ENCODE peak calls at places on chromosomes 2 and 18, in eight cellular contexts. P, X, V, E, U, L, T and I are unnamed samples.

GRCh38 chr18:60984496-60984895 is 348.7 kb upstream of the CDH20 start:
- DNase-seq in U (no peak), P (no peak), X (no peak), E (no peak), L (no peak), T (peak), V (no peak), I (no peak)

GRCh38 chr2:223010641-223011040 is 41.3 kb upstream of the KCNE4 start:
- DNase-seq in X (peak), T (peak), L (no peak), U (no peak), E (no peak), V (no peak), P (no peak), I (no peak)

GRCh38 chr2:67561411-67561965 is 164.4 kb downstream of the ETAA1 start:
- DNase-seq in V (no peak), P (peak), E (no peak), L (no peak), X (peak), U (no peak), T (peak), I (no peak)

GRCh38 chr2:172282944-172283343 is 144.4 kb upstream of the ITGA6 start:
- DNase-seq in E (no peak), L (no peak), P (no peak), T (peak), V (no peak), X (peak), U (no peak), I (no peak)

GRCh38 chr2:64376926-64377325 is 77.0 kb upstream of the LGALSL start:
- DNase-seq in U (no peak), P (no peak), L (no peak), E (no peak), T (no peak), X (no peak), V (no peak), I (no peak)

GRCh38 chr2:19362652-19363473 is 4.4 kb upstream of the OSR1 start:
- DNase-seq in V (peak), X (peak), L (no peak), P (peak), T (peak), E (no peak), U (peak), I (no peak)

GRCh38 chr2:50751255-50752069 is 280.5 kb downstream of the NRXN1 start:
- DNase-seq in L (no peak), X (peak), V (no peak), P (no peak), U (no peak), E (no peak), T (no peak), I (no peak)

GRCh38 chr18:11909597-11910026 is 1.5 kb upstream of the MPPE1 start:
- DNase-seq in E (no peak), X (peak), T (peak), P (no peak), L (no peak), V (no peak), U (no peak), I (no peak)

GRCh38 chr18:13562494-13563029 is 163.8 kb downstream of the FAM210A start:
- DNase-seq in E (no peak), L (no peak), T (no peak), X (no peak), U (no peak), P (no peak), V (peak), I (no peak)

GRCh38 chr2:172539767-172540166 is 16.1 kb upstream of the PDK1 start:
- DNase-seq in U (no peak), X (no peak), V (no peak), E (no peak), L (no peak), P (no peak), T (no peak), I (no peak)

GRCh38 chr2:72144746-72145657 is 2.7 kb downstream of the CYP26B1 start:
- DNase-seq in E (no peak), U (peak), L (peak), T (no peak), P (peak), X (no peak), V (peak), I (peak)

GRCh38 chr18:44729631-44730101 is 49.0 kb downstream of the SETBP1 start:
- DNase-seq in V (no peak), X (no peak), P (no peak), L (no peak), U (no peak), T (peak), E (no peak), I (no peak)

GRCh38 chr2:65495250-65495649 is 62.9 kb upstream of the SPRED2 start:
- DNase-seq in U (no peak), X (no peak), L (no peak), V (no peak), P (no peak), E (no peak), T (no peak), I (no peak)

GRCh38 chr18:77178559-77178958 is 46.0 kb upstream of the MBP start:
- DNase-seq in L (no peak), U (no peak), P (no peak), T (peak), V (no peak), X (no peak), E (peak), I (no peak)

GRCh38 chr2:153519260-153519875 is 40.8 kb upstream of the RPRM start:
- DNase-seq in E (no peak), V (peak), L (no peak), P (peak), T (peak), U (peak), X (peak), I (peak)

GRCh38 chr18:36821681-36822080 is 7.1 kb downstream of the TPGS2 start:
- DNase-seq in L (no peak), X (no peak), U (no peak), T (no peak), E (no peak), P (no peak), V (no peak), I (no peak)

GRCh38 chr18:24726727-24727539 is 266.5 kb downstream of the HRH4 start:
- DNase-seq in U (peak), P (peak), L (peak), X (peak), V (no peak), T (peak), E (no peak), I (no peak)

GRCh38 chr2:14804912-14805311 is 172.4 kb downstream of the LRATD1 start:
- DNase-seq in U (no peak), L (no peak), P (no peak), V (no peak), X (no peak), T (no peak), E (no peak), I (no peak)

GRCh38 chr2:224650815-224651439 is 65.2 kb downstream of the CCDC195 start:
- DNase-seq in E (no peak), P (no peak), L (no peak), T (peak), X (no peak), U (no peak), V (no peak), I (no peak)

GRCh38 chr2:148546270-148546669 is 98.3 kb upstream of the EPC2 start:
- DNase-seq in T (no peak), E (no peak), X (no peak), U (no peak), L (no peak), P (no peak), V (no peak), I (no peak)

GRCh38 chr2:122168799-122169198 is 413.3 kb downstream of the TSN start:
- DNase-seq in T (no peak), U (peak), E (no peak), X (no peak), L (no peak), V (no peak), P (no peak), I (no peak)
- TF ChIP-seq CTCF in T (no peak), U (peak), E (no peak), X (no peak), L (no peak), V (no peak), P (no peak), I (no peak)

GRCh38 chr2:29459445-29460179 is 344.4 kb downstream of the CLIP4 start:
- DNase-seq in V (no peak), T (peak), E (no peak), X (no peak), P (no peak), U (no peak), L (no peak), I (no peak)
- TF ChIP-seq CTCF in V (no peak), T (no peak), E (no peak), X (no peak), P (no peak), U (no peak), L (no peak), I (no peak)

DNA sequence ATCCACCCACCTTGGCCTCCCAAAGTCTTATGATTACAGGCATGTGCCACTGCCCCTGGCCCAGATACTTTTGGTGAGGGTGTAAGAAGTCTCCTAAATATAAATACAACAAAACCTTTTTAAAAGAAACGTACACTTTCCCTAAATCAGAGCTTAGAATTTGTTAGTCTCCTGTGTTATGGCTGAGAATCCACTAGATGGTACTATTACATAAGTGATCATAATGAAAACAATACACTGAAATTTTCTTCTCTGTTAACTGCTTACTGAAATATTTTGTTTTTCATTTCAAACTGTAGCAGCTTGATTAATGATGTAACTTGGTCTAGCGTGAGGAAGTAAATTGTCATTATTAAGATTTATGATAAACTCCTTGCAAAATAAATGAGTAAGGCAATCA is 74.8 kb upstream of the FAM98A start:
- DNase-seq in L (no peak), P (no peak), E (no peak), U (no peak), V (no peak), T (peak), X (no peak), I (no peak)
- TF ChIP-seq CTCF in L (no peak), P (peak), E (peak), U (no peak), V (peak), T (no peak), X (peak), I (no peak)

GRCh38 chr2:217875556-217876252 is 127.1 kb downstream of the TNS1 start:
- DNase-seq in X (no peak), L (no peak), V (no peak), U (no peak), P (no peak), T (no peak), E (no peak), I (no peak)

GRCh38 chr2:217870528-217871011 is 132.2 kb downstream of the TNS1 start:
- DNase-seq in L (no peak), T (no peak), X (no peak), P (no peak), U (no peak), V (no peak), E (no peak), I (no peak)

GRCh38 chr2:217872319-217872718 is 130.5 kb downstream of the TNS1 start:
- DNase-seq in E (no peak), L (no peak), T (no peak), U (no peak), X (no peak), V (no peak), P (no peak), I (no peak)

GRCh38 chr2:217875138-217875537 is 127.7 kb downstream of the TNS1 start:
- DNase-seq in L (no peak), T (no peak), P (no peak), X (no peak), U (no peak), V (no peak), E (no peak), I (no peak)

GRCh38 chr2:217873371-217873770 is 129.4 kb downstream of the TNS1 start:
- DNase-seq in E (no peak), V (no peak), L (no peak), T (no peak), P (no peak), U (peak), X (no peak), I (no peak)
- TF ChIP-seq CTCF in E (no peak), V (no peak), L (no peak), T (no peak), P (no peak), U (no peak), X (no peak), I (no peak)